ENCODE peak calls at places on chromosome 14, in four cellular contexts. One of them, this sample, is unnamed.

GRCh38 chr14:44154889-44155288 is 352.2 kb downstream of the FSCB start:
- DNase-seq in brain microvascular endothelial cell: no peak
- DNase-seq in cardiac fibroblast: peak; percentile 12
- DNase-seq in IMR-90: no peak
- DNase-seq in this sample: peak; percentile 54

GRCh38 chr14:79855789-79856188 is 355.5 kb downstream of the DIO2 start:
- DNase-seq in brain microvascular endothelial cell: no peak
- DNase-seq in IMR-90: peak; percentile 9
- DNase-seq in cardiac fibroblast: peak; percentile 28
- DNase-seq in this sample: no peak

GRCh38 chr14:26963696-26964095 is 365.9 kb upstream of the NOVA1 start:
- DNase-seq in brain microvascular endothelial cell: no peak
- DNase-seq in cardiac fibroblast: peak; percentile 48
- DNase-seq in IMR-90: no peak
- DNase-seq in this sample: peak; percentile 97

GRCh38 chr14:74368441-74368840 is 20.2 kb downstream of the VRTN start:
- DNase-seq in IMR-90: no peak
- DNase-seq in brain microvascular endothelial cell: no peak
- DNase-seq in cardiac fibroblast: no peak
- DNase-seq in this sample: no peak

GRCh38 chr14:41824441-41824840 is 217.8 kb downstream of the LRFN5 start:
- DNase-seq in IMR-90: no peak
- DNase-seq in brain microvascular endothelial cell: no peak
- DNase-seq in cardiac fibroblast: no peak
- DNase-seq in this sample: no peak

GRCh38 chr14:90460136-90460535 is 63.3 kb downstream of the CALM1 start:
- DNase-seq in IMR-90: peak; percentile 14
- DNase-seq in cardiac fibroblast: no peak
- DNase-seq in brain microvascular endothelial cell: peak; percentile 10
- DNase-seq in this sample: no peak

GRCh38 chr14:55446127-55446736 is 5.8 kb upstream of the TBPL2 start:
- DNase-seq in IMR-90: peak; percentile 86
- DNase-seq in brain microvascular endothelial cell: peak; percentile 76
- DNase-seq in cardiac fibroblast: peak; percentile 90
- DNase-seq in this sample: peak; percentile 31

GRCh38 chr14:87186745-87187144 is 806.2 kb downstream of the GALC start:
- DNase-seq in IMR-90: no peak
- DNase-seq in cardiac fibroblast: no peak
- DNase-seq in brain microvascular endothelial cell: no peak
- DNase-seq in this sample: no peak

GRCh38 chr14:96660135-96660534 is 137.0 kb upstream of the VRK1 start:
- DNase-seq in brain microvascular endothelial cell: no peak
- DNase-seq in IMR-90: no peak
- DNase-seq in cardiac fibroblast: no peak
- DNase-seq in this sample: no peak

GRCh38 chr14:77031680-77032482 is 3.4 kb upstream of the IRF2BPL start:
- DNase-seq in IMR-90: peak; percentile 93
- DNase-seq in brain microvascular endothelial cell: peak; percentile 81
- DNase-seq in cardiac fibroblast: peak; percentile 79
- DNase-seq in this sample: no peak

GRCh38 chr14:68762944-68763831 is 29.7 kb downstream of the ZFP36L1 start:
- DNase-seq in cardiac fibroblast: peak; percentile 91
- DNase-seq in IMR-90: peak; percentile 76
- DNase-seq in brain microvascular endothelial cell: no peak
- DNase-seq in this sample: peak; percentile 41

GRCh38 chr14:52473557-52473956 is 78.7 kb downstream of the TXNDC16 start:
- DNase-seq in cardiac fibroblast: peak; percentile 65
- DNase-seq in brain microvascular endothelial cell: no peak
- DNase-seq in IMR-90: peak; percentile 51
- DNase-seq in this sample: no peak

GRCh38 chr14:55893695-55894094 is 224.5 kb upstream of the PELI2 start:
- DNase-seq in brain microvascular endothelial cell: no peak
- DNase-seq in IMR-90: no peak
- DNase-seq in cardiac fibroblast: no peak
- DNase-seq in this sample: no peak

GRCh38 chr14:63857467-63858030 is 4.7 kb downstream of the SYNE2 start:
- DNase-seq in IMR-90: no peak
- DNase-seq in brain microvascular endothelial cell: no peak
- DNase-seq in cardiac fibroblast: no peak
- DNase-seq in this sample: no peak

GRCh38 chr14:37593496-37594237 is 1.4 kb downstream of the FOXA1 start:
- DNase-seq in brain microvascular endothelial cell: no peak
- DNase-seq in IMR-90: no peak
- DNase-seq in cardiac fibroblast: no peak
- DNase-seq in this sample: no peak

GRCh38 chr14:66696326-66696725 is 188.4 kb downstream of the GPHN start:
- DNase-seq in IMR-90: no peak
- DNase-seq in brain microvascular endothelial cell: no peak
- DNase-seq in cardiac fibroblast: no peak
- DNase-seq in this sample: no peak

GRCh38 chr14:63524537-63525155 is 18.5 kb downstream of the PPP2R5E start:
- DNase-seq in brain microvascular endothelial cell: no peak
- DNase-seq in cardiac fibroblast: no peak
- DNase-seq in IMR-90: no peak
- DNase-seq in this sample: no peak

GRCh38 chr14:67172520-67172919 is 16.7 kb upstream of the GARIN2 start:
- DNase-seq in brain microvascular endothelial cell: no peak
- DNase-seq in cardiac fibroblast: no peak
- DNase-seq in IMR-90: no peak
- DNase-seq in this sample: no peak

GRCh38 chr14:70280931-70281330 is 78.6 kb downstream of the COX16 start:
- DNase-seq in cardiac fibroblast: no peak
- DNase-seq in brain microvascular endothelial cell: no peak
- DNase-seq in IMR-90: no peak
- DNase-seq in this sample: no peak

GRCh38 chr14:92556255-92556741 is 42.7 kb downstream of the RIN3 start:
- DNase-seq in brain microvascular endothelial cell: no peak
- DNase-seq in cardiac fibroblast: no peak
- DNase-seq in IMR-90: peak; percentile 18
- DNase-seq in this sample: no peak

GRCh38 chr14:92555440-92556111 is 42.0 kb downstream of the RIN3 start:
- DNase-seq in IMR-90: no peak
- DNase-seq in cardiac fibroblast: no peak
- DNase-seq in brain microvascular endothelial cell: no peak
- DNase-seq in this sample: no peak

GRCh38 chr14:92558319-92558718 is 44.7 kb downstream of the RIN3 start:
- DNase-seq in cardiac fibroblast: no peak
- DNase-seq in brain microvascular endothelial cell: no peak
- DNase-seq in IMR-90: no peak
- DNase-seq in this sample: no peak

GRCh38 chr14:92557544-92557912 is 43.9 kb downstream of the RIN3 start:
- DNase-seq in IMR-90: no peak
- DNase-seq in brain microvascular endothelial cell: no peak
- DNase-seq in cardiac fibroblast: no peak
- DNase-seq in this sample: no peak

DNA sequence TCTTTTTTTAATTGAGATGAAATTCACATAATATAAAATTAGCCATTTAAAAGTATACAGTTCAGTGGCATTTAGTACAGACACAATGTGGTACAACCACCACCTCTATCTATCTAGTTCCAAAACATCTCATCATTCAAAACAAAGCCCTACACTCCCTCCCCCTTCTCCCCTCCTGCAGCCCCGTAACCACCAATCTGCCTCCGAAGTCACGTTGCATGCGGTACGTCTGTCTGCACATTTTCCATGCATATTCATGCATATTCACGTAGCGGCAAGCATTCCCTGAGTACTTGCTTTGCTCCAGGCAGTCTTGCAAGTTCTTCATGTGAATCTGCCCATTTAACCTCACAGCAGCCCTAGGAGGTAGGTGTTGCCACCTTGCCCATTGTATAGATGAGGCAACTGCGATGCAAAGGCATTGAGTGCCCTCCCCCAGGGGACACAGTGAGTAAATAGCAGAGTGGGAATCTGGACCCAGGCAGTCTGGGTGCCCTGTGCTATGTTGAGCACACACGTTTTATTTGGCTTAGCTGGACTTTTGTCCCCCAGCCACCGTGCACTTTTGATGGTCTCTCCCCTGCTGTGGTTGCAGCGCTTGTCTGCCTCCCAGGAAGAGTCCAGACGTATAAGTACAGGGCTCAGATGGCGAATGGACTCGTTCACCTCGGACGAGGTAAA is 43.4 kb downstream of the RIN3 start:
- DNase-seq in cardiac fibroblast: no peak
- DNase-seq in brain microvascular endothelial cell: no peak
- DNase-seq in IMR-90: no peak
- DNase-seq in this sample: no peak
- H3K4me3 ChIP-seq in cardiac fibroblast: no peak overlapping the region
- H3K4me3 ChIP-seq in brain microvascular endothelial cell: no peak overlapping the region
- H3K4me3 ChIP-seq in IMR-90: no peak overlapping the region
- H3K4me3 ChIP-seq in this sample: no peak overlapping the region

GRCh38 chr14:100305446-100306255 is 593 bp downstream of the SLC25A29 start:
- DNase-seq in cardiac fibroblast: no peak
- DNase-seq in brain microvascular endothelial cell: no peak
- DNase-seq in IMR-90: no peak
- DNase-seq in this sample: no peak

GRCh38 chr14:100304825-100305445 is 1.3 kb downstream of the SLC25A29 start:
- DNase-seq in brain microvascular endothelial cell: no peak
- DNase-seq in cardiac fibroblast: peak; percentile 57
- DNase-seq in IMR-90: peak; percentile 22
- DNase-seq in this sample: no peak

GRCh38 chr14:100302616-100303015 is 3.6 kb downstream of the SLC25A29 start:
- DNase-seq in IMR-90: no peak
- DNase-seq in brain microvascular endothelial cell: no peak
- DNase-seq in cardiac fibroblast: no peak
- DNase-seq in this sample: no peak

GRCh38 chr14:100303179-100303578 is 3.1 kb downstream of the SLC25A29 start:
- DNase-seq in brain microvascular endothelial cell: no peak
- DNase-seq in IMR-90: no peak
- DNase-seq in cardiac fibroblast: no peak
- DNase-seq in this sample: no peak

GRCh38 chr14:100303925-100304324 is 2.3 kb downstream of the SLC25A29 start:
- DNase-seq in brain microvascular endothelial cell: no peak
- DNase-seq in IMR-90: no peak
- DNase-seq in cardiac fibroblast: no peak
- DNase-seq in this sample: no peak
- H3K4me3 ChIP-seq in brain microvascular endothelial cell: no peak overlapping the region
- H3K4me3 ChIP-seq in IMR-90: no peak overlapping the region
- H3K4me3 ChIP-seq in cardiac fibroblast: no peak overlapping the region
- H3K4me3 ChIP-seq in this sample: no peak overlapping the region

GRCh38 chr14:20632448-20632830 is 9.1 kb downstream of the OR6S1 start:
- DNase-seq in IMR-90: no peak
- DNase-seq in brain microvascular endothelial cell: no peak
- DNase-seq in cardiac fibroblast: no peak
- DNase-seq in this sample: no peak
- H3K4me3 ChIP-seq in IMR-90: peak overlapping the region; percentile 33
- H3K4me3 ChIP-seq in brain microvascular endothelial cell: peak overlapping the region; percentile 61
- H3K4me3 ChIP-seq in cardiac fibroblast: peak overlapping the region; percentile 49
- H3K4me3 ChIP-seq in this sample: peak overlapping the region; percentile 47

DNA sequence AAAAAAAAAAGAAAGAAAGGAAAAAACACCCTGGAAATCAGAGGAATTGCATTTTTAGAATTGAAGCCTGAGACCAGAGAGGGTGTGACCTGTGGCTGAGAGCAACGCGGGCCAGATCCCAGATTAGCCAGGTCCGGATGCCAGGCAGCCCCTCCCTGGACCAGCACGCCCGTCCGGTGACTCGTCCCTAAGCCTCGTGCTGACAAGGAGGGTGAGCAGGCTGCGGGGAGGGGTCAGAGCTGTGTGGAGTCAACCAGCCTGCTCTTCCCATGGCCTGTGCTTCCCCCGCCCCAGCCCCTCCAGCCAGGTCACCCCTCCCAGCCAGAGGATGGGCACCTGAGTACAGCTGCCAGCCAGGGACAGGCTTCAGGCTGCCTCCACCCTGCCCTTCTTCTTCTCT is 4.2 kb upstream of the KLC1 start:
- DNase-seq in IMR-90: peak; percentile 66
- DNase-seq in brain microvascular endothelial cell: peak; percentile 34
- DNase-seq in cardiac fibroblast: peak; percentile 58
- DNase-seq in this sample: no peak
- H3K4me3 ChIP-seq in IMR-90: no peak overlapping the region
- H3K4me3 ChIP-seq in brain microvascular endothelial cell: no peak overlapping the region
- H3K4me3 ChIP-seq in cardiac fibroblast: no peak overlapping the region
- H3K4me3 ChIP-seq in this sample: no peak overlapping the region

DNA sequence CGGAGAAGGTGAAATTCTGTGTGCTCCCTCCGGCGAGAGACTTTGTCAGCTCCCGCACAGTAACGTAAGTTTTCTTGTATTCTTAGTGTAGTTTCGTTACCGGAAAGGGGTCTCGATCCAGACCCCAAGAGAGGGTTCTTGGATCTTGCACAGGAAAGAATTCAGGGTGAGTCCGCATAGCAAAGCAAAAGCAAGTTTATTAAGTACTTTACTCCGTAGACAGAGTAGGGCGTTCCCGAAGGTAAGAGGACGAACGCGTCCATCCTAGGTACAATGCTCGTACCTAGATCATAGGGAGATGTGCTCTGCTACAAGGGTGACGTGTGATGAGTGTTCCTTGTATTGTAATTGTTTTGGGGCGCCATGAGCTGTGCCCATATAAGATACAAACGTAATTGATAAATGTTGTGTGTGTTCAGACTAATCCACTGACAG is 293 bp downstream of the IFI27L1 start:
- DNase-seq in brain microvascular endothelial cell: no peak
- DNase-seq in cardiac fibroblast: no peak
- DNase-seq in IMR-90: no peak
- DNase-seq in this sample: no peak
- H3K4me3 ChIP-seq in brain microvascular endothelial cell: peak overlapping the region; percentile 80
- H3K4me3 ChIP-seq in cardiac fibroblast: peak overlapping the region; percentile 99
- H3K4me3 ChIP-seq in IMR-90: peak overlapping the region; percentile 84
- H3K4me3 ChIP-seq in this sample: peak overlapping the region; percentile 89

GRCh38 chr14:24368562-24369252 is 723 bp downstream of the NFATC4 start:
- DNase-seq in brain microvascular endothelial cell: peak; percentile 46
- DNase-seq in IMR-90: peak; percentile 74
- DNase-seq in cardiac fibroblast: peak; percentile 78
- DNase-seq in this sample: no peak

GRCh38 chr14:24368215-24368561 is 204 bp downstream of the NFATC4 start:
- DNase-seq in brain microvascular endothelial cell: no peak
- DNase-seq in IMR-90: no peak
- DNase-seq in cardiac fibroblast: no peak
- DNase-seq in this sample: no peak

GRCh38 chr14:24367506-24368214 is at the start of gene NFATC4:
- DNase-seq in brain microvascular endothelial cell: peak; percentile 93
- DNase-seq in IMR-90: peak; percentile 96
- DNase-seq in cardiac fibroblast: peak; percentile 99
- DNase-seq in this sample: peak; percentile 94

GRCh38 chr14:24369907-24370687 is 2.1 kb downstream of the NFATC4 start:
- DNase-seq in cardiac fibroblast: no peak
- DNase-seq in IMR-90: no peak
- DNase-seq in brain microvascular endothelial cell: no peak
- DNase-seq in this sample: no peak

GRCh38 chr14:24369463-24369862 is 1.5 kb downstream of the NFATC4 start:
- DNase-seq in brain microvascular endothelial cell: no peak
- DNase-seq in cardiac fibroblast: no peak
- DNase-seq in IMR-90: no peak
- DNase-seq in this sample: no peak
- H3K4me3 ChIP-seq in brain microvascular endothelial cell: peak overlapping the region; percentile 80
- H3K4me3 ChIP-seq in cardiac fibroblast: peak overlapping the region; percentile 83
- H3K4me3 ChIP-seq in IMR-90: peak overlapping the region; percentile 86
- H3K4me3 ChIP-seq in this sample: peak overlapping the region; percentile 85

This sample was measured in skeletal muscle cell.